ENCODE peak calls at places on chromosome 13, in ten cellular contexts. X, L, U, V, Q, O, N, A, E and I are unnamed samples.

GRCh38 chr13:40221460-40222201 is 444.8 kb downstream of the FOXO1 start:
- DNase-seq in X (no peak), L (no peak), U (no peak), V (peak; percentile 91), Q (no peak), O (no peak), N (no peak), A (no peak), E (peak; percentile 86), I (no peak)

GRCh38 chr13:75836441-75836840 is 200.3 kb downstream of the LMO7 start:
- DNase-seq in X (no peak), L (no peak), U (no peak), V (no peak), Q (no peak), O (no peak), N (no peak), A (no peak), E (no peak), I (no peak)

GRCh38 chr13:88979465-88980180 is 1308.5 kb downstream of the SLITRK5 start:
- DNase-seq in X (no peak), L (no peak), U (no peak), V (peak; percentile 55), Q (no peak), O (no peak), N (peak; percentile 6), A (no peak), E (peak; percentile 27), I (no peak)

GRCh38 chr13:25738797-25739196 is 313.0 kb downstream of the SHISA2 start:
- DNase-seq in X (no peak), L (no peak), U (no peak), V (no peak), Q (no peak), O (no peak), N (no peak), A (no peak), E (no peak), I (no peak)

GRCh38 chr13:93646247-93646646 is 419.6 kb downstream of the GPC6 start:
- DNase-seq in X (no peak), L (no peak), U (no peak), V (peak; percentile 58), Q (no peak), O (no peak), N (no peak), A (no peak), E (no peak), I (no peak)

GRCh38 chr13:101998129-101998528 is 403.7 kb downstream of the FGF14 start:
- DNase-seq in X (no peak), L (no peak), U (no peak), V (no peak), Q (no peak), O (no peak), N (no peak), A (no peak), E (no peak), I (no peak)

GRCh38 chr13:45473627-45474026 is 8.9 kb downstream of the COG3 start:
- DNase-seq in X (no peak), L (no peak), U (no peak), V (no peak), Q (peak; percentile 24), O (peak; percentile 12), N (peak; percentile 39), A (no peak), E (peak; percentile 44), I (no peak)

GRCh38 chr13:54949735-54950134 is 1921.1 kb downstream of the OLFM4 start:
- DNase-seq in X (no peak), L (no peak), U (no peak), V (no peak), Q (no peak), O (no peak), N (no peak), A (no peak), E (no peak), I (no peak)

GRCh38 chr13:40666905-40667621 is 622 bp upstream of the FOXO1 start:
- DNase-seq in X (peak; percentile 65), L (peak; percentile 93), U (no peak), V (no peak), Q (peak; percentile 84), O (no peak), N (peak; percentile 86), A (peak; percentile 78), E (no peak), I (peak; percentile 54)

GRCh38 chr13:41648314-41648935 is 191.1 kb downstream of the RGCC start:
- DNase-seq in X (no peak), L (no peak), U (no peak), V (no peak), Q (no peak), O (peak; percentile 82), N (no peak), A (no peak), E (no peak), I (no peak)

GRCh38 chr13:109816979-109817275 is 30.5 kb upstream of the IRS2 start:
- DNase-seq in X (no peak), L (no peak), U (no peak), V (peak; percentile 25), Q (no peak), O (no peak), N (no peak), A (no peak), E (no peak), I (no peak)

GRCh38 chr13:40605573-40605972 is 60.9 kb downstream of the FOXO1 start:
- DNase-seq in X (no peak), L (no peak), U (no peak), V (no peak), Q (no peak), O (no peak), N (no peak), A (no peak), E (no peak), I (no peak)

GRCh38 chr13:26202365-26202972 is 19.6 kb downstream of the RNF6 start:
- DNase-seq in X (no peak), L (no peak), U (no peak), V (no peak), Q (no peak), O (no peak), N (no peak), A (no peak), E (no peak), I (no peak)

GRCh38 chr13:90867336-90867683 is 480.2 kb upstream of the MIR17HG start:
- DNase-seq in X (peak; percentile 63), L (no peak), U (peak; percentile 3), V (peak; percentile 71), Q (peak; percentile 81), O (peak; percentile 75), N (peak; percentile 37), A (no peak), E (no peak), I (peak; percentile 37)

GRCh38 chr13:93227280-93227905 is 786 bp downstream of the GPC6 start:
- DNase-seq in X (no peak), L (peak; percentile 73), U (no peak), V (peak; percentile 67), Q (peak; percentile 75), O (peak; percentile 41), N (peak; percentile 74), A (no peak), E (no peak), I (peak; percentile 50)

GRCh38 chr13:113184568-113185440 is 23.7 kb downstream of the PCID2 start:
- DNase-seq in X (no peak), L (no peak), U (no peak), V (no peak), Q (no peak), O (no peak), N (no peak), A (no peak), E (peak; percentile 16), I (no peak)

GRCh38 chr13:93614776-93615175 is 388.2 kb downstream of the GPC6 start:
- DNase-seq in X (no peak), L (no peak), U (no peak), V (no peak), Q (no peak), O (no peak), N (no peak), A (no peak), E (no peak), I (no peak)

GRCh38 chr13:58619396-58620113 is 988.0 kb downstream of the PCDH17 start:
- DNase-seq in X (no peak), L (no peak), U (no peak), V (no peak), Q (peak; percentile 46), O (no peak), N (peak; percentile 60), A (no peak), E (no peak), I (no peak)

DNA sequence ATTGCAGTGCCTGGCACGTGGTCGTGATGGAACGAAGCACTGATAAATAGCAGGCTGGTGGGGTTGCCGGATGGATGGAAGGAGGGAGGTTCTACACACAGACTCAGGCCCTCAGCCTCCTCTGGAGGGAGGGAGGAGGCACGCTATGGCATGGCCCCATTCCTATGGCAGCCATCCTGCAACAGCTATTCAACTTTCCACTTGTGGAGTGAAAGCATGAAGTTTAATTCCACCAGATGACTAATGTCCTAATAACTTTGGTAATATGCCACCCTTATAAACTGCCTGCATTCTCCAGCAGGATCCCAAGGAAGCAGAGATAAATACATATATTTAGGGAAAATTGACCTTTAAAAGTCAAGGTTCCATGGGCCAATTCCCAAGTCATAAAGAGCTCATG is 92.4 kb downstream of the KL start:
- DNase-seq in X (no peak), L (no peak), U (no peak), V (peak; percentile 81), Q (no peak), O (no peak), N (no peak), A (no peak), E (no peak), I (no peak)
- H3K4me1 ChIP-seq in X (peaks cover 38% of the 10 kb centered on the region), L (peaks cover 13% of the 10 kb centered on the region), U (peaks cover 63% of the 10 kb centered on the region), V (peaks cover 47% of the 10 kb centered on the region), Q (no peaks in the 10 kb centered on the region), O (no peaks in the 10 kb centered on the region), N (peaks cover 9% of the 10 kb centered on the region), A (peaks cover 20% of the 10 kb centered on the region), E (no peaks in the 10 kb centered on the region), I (no peaks in the 10 kb centered on the region)

GRCh38 chr13:51997641-51998330 is 13.5 kb downstream of the ATP7B start:
- DNase-seq in X (no peak), L (no peak), U (no peak), V (no peak), Q (peak; percentile 56), O (no peak), N (no peak), A (no peak), E (no peak), I (no peak)
- H3K4me1 ChIP-seq in X (peaks cover 11% of the 10 kb centered on the region), L (peaks cover 3% of the 10 kb centered on the region), U (peaks cover 30% of the 10 kb centered on the region), V (no peaks in the 10 kb centered on the region), Q (peaks cover 34% of the 10 kb centered on the region), O (no peaks in the 10 kb centered on the region), N (no peaks in the 10 kb centered on the region), A (peaks cover 16% of the 10 kb centered on the region), E (no peaks in the 10 kb centered on the region), I (peaks cover 28% of the 10 kb centered on the region)

DNA sequence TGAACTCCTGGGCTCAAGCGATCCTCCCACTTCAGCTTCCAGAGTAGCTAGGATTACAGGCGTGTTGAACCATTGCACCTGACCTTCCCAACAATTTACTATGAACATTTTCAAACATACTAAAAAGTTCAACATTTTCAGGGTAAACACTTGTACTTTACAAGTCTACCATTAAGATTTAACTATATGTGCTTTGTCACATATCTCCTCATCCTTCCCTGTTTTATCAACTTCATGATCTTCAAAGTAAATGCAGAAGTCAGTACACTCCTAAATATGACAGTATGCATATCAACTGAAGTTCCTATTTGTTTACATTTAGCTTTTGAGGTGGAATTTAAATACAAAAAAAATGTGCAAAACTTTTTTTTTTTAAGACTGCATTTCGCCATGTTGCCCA is 18.6 kb downstream of the LNX2 start:
- DNase-seq in X (no peak), L (no peak), U (no peak), V (no peak), Q (no peak), O (no peak), N (no peak), A (no peak), E (no peak), I (no peak)
- H3K4me1 ChIP-seq in X (no peaks in the 10 kb centered on the region), L (peaks cover 4% of the 10 kb centered on the region), U (peaks cover 10% of the 10 kb centered on the region), V (peaks cover 2% of the 10 kb centered on the region), Q (peaks cover 13% of the 10 kb centered on the region), O (peaks cover 21% of the 10 kb centered on the region), N (no peaks in the 10 kb centered on the region), A (no peaks in the 10 kb centered on the region), E (no peaks in the 10 kb centered on the region), I (peaks cover 42% of the 10 kb centered on the region)

GRCh38 chr13:20426766-20427448 is 98.8 kb downstream of the CRYL1 start:
- DNase-seq in X (no peak), L (no peak), U (no peak), V (peak; percentile 54), Q (no peak), O (no peak), N (no peak), A (no peak), E (no peak), I (no peak)
- H3K4me1 ChIP-seq in X (no peaks in the 10 kb centered on the region), L (no peaks in the 10 kb centered on the region), U (no peaks in the 10 kb centered on the region), V (no peaks in the 10 kb centered on the region), Q (peaks cover 8% of the 10 kb centered on the region), O (no peaks in the 10 kb centered on the region), N (no peaks in the 10 kb centered on the region), A (no peaks in the 10 kb centered on the region), E (no peaks in the 10 kb centered on the region), I (no peaks in the 10 kb centered on the region)